ENCODE peak calls at places on chromosomes 12 and 14, in seven cellular contexts. U, Y, V, F, K, Q and N are unnamed samples.

GRCh38 chr12:130493951-130494350 is 156.3 kb downstream of the PIWIL1 start:
- DNase-seq in U (no peak), Y (no peak), V (no peak), K (no peak), Q (no peak), F (no peak), N (no peak)

GRCh38 chr14:45377201-45377600 is 124.2 kb upstream of the MIS18BP1 start:
- DNase-seq in Y (no peak), Q (no peak), U (no peak), V (no peak), K (no peak), F (no peak), N (no peak)

GRCh38 chr14:32192712-32193373 is 9.0 kb upstream of the RNU6-7 start:
- DNase-seq in Y (no peak), F (no peak), K (no peak), V (no peak), Q (no peak), U (no peak), N (no peak)

GRCh38 chr14:100147181-100147631 is 12.2 kb downstream of the DEGS2 start:
- DNase-seq in V (no peak), F (no peak), K (no peak), Y (no peak), U (no peak), Q (no peak), N (no peak)

GRCh38 chr12:21551811-21552469 is 25.8 kb downstream of the SPX start:
- DNase-seq in K (no peak), F (no peak), V (no peak), U (no peak), Q (no peak), Y (no peak), N (no peak)

GRCh38 chr12:114975974-114976310 is 292.0 kb upstream of the TBX3 start:
- DNase-seq in Y (no peak), U (no peak), Q (no peak), K (no peak), F (no peak), V (no peak), N (no peak)

GRCh38 chr14:56422703-56423213 is 156.8 kb upstream of the TMEM260 start:
- DNase-seq in Y (peak), V (peak), Q (peak), K (peak), F (peak), U (peak), N (peak)

GRCh38 chr12:107873223-107873622 is 98.7 kb downstream of the ASCL4 start:
- DNase-seq in F (no peak), Q (no peak), U (no peak), K (no peak), V (no peak), Y (no peak), N (no peak)

GRCh38 chr12:37541356-37541755 is 775.2 kb upstream of the ALG10B start:
- DNase-seq in F (no peak), Q (no peak), U (no peak), Y (no peak), K (no peak), V (no peak), N (no peak)

GRCh38 chr12:6570264-6570887 is 2.3 kb upstream of the NOP2 start:
- DNase-seq in F (peak), U (no peak), Y (no peak), V (no peak), K (peak), Q (no peak), N (peak)

GRCh38 chr12:6567824-6568617 is at the start of gene NOP2:
- DNase-seq in Q (peak), V (peak), F (peak), Y (peak), U (peak), K (peak), N (peak)

GRCh38 chr12:6567112-6567680 is 895 bp downstream of the NOP2 start:
- DNase-seq in U (no peak), K (no peak), Q (no peak), F (peak), V (no peak), Y (no peak), N (no peak)

GRCh38 chr12:6569786-6570185 is 1.7 kb upstream of the NOP2 start:
- DNase-seq in U (no peak), F (no peak), Q (no peak), K (no peak), Y (no peak), V (no peak), N (no peak)

DNA sequence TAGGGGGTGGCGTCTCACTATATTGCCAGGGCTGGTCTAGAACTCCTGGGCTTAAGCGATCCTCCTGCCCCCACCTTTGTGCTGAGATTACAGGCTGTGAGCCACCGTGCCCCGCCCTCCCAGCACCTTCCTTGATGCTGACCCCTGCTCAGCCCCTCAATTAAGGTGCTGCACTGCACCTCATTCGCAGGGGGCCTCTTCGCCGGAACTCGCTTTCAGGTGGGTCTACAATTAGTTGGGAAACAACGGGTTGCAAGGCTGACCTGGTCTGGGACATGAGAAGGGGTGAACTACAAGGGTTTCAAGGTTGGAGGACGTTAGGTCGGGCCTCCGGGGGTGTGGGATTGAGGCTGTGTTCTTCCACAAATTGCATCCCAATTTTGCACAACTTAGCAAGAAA is 1.2 kb upstream of the NOP2 start:
- DNase-seq in U (no peak), Q (no peak), K (no peak), F (peak), Y (no peak), V (no peak), N (no peak)
- TF ChIP-seq POLR2A in U (no peak), Q (no peak), K (no peak), F (no peak), Y (no peak), V (no peak), N (no peak)

GRCh38 chr12:57516617-57517153 is 3.6 kb downstream of the DDIT3 start:
- DNase-seq in K (no peak), Y (no peak), V (no peak), F (no peak), Q (no peak), U (no peak), N (no peak)

GRCh38 chr12:57519758-57520007 is 631 bp downstream of the DDIT3 start:
- DNase-seq in V (no peak), Q (no peak), U (no peak), F (no peak), K (no peak), Y (no peak), N (peak)

GRCh38 chr12:57518920-57519757 is 1.2 kb downstream of the DDIT3 start:
- DNase-seq in U (peak), K (peak), Q (no peak), V (no peak), Y (peak), F (peak), N (peak)

GRCh38 chr12:57517187-57517586 is 3.1 kb downstream of the DDIT3 start:
- DNase-seq in K (no peak), V (no peak), U (peak), Q (no peak), F (no peak), Y (peak), N (no peak)

DNA sequence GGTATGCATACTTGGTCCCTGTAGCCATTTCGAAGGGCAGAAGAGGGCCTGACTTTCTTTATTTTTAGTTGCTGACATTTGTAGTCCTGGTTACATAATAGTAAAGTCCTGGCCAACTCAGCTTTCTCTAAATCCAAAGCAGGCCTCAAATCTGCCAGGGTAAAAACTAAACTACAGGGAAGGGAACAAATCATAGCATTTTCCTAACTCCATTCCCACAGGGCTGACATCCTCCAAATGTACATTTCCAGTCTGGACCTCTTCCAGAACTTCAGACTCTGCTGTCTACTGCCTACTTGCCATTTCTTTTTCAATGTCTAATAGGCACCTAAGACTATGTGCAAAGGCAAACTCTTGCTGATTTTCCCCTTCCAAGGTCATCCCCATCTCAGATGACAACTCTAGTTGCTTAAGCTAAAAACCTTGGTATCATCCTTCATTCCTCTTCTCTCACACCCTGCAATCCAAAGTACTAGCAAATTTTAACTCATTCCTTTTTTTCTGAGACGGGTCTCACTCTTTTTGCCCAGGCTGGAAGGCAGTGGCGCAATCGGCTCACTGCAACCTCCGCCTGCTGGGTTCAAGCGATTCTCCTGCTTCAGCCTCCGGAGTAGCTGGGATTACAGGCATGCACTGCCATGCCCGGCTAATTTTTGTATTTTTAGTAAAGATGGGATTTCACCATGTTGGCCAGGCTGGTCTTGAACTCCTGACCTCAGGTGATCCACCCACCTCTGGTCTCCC is 2.0 kb downstream of the DDIT3 start:
- DNase-seq in U (no peak), F (no peak), Q (no peak), V (no peak), Y (no peak), K (no peak), N (no peak)
- TF ChIP-seq POLR2A in U (no peak), F (no peak), Q (no peak), V (no peak), Y (no peak), K (no peak), N (no peak)

DNA sequence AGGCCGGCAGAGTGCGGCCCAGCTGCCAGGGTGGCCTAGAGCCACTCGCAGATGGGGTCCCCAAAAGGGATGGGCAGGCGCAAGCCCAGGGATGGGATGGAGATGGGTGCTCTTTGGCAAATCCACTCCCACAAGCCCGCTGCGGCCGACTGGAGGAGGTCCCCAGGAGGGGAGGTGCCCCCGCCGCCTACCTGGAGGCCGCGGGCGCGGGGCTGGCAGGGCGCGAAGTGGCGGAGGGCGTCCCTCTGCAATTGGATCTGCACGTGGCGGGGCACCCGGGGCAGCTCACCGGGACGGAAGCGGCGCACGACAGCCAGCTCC is 730 bp downstream of the PPP1R3E start:
- DNase-seq in U (no peak), F (no peak), Q (no peak), K (no peak), Y (no peak), V (no peak), N (no peak)
- TF ChIP-seq POLR2A in U (no peak), F (no peak), Q (peak), K (no peak), Y (peak), V (peak), N (peak)

GRCh38 chr12:93572712-93573551 is 457 bp downstream of the SOCS2 start:
- DNase-seq in Q (no peak), K (no peak), Y (peak), V (peak), F (peak), U (no peak), N (peak)

GRCh38 chr12:93570552-93571359 is 1.7 kb upstream of the SOCS2 start:
- DNase-seq in Q (peak), V (peak), F (peak), U (peak), Y (peak), K (peak), N (peak)

GRCh38 chr12:93571854-93572711 is at the start of gene SOCS2:
- DNase-seq in V (peak), F (no peak), Y (peak), U (peak), K (peak), Q (peak), N (peak)

GRCh38 chr12:93569656-93570551 is 2.6 kb upstream of the SOCS2 start:
- DNase-seq in Y (peak), U (peak), K (peak), V (peak), F (peak), Q (peak), N (peak)

GRCh38 chr12:93571360-93571853 is 1.1 kb upstream of the SOCS2 start:
- DNase-seq in U (peak), K (peak), V (peak), Y (peak), Q (peak), F (peak), N (peak)
- TF ChIP-seq POLR2A in U (no peak), K (no peak), V (no peak), Y (no peak), Q (no peak), F (no peak), N (no peak)

GRCh38 chr14:72721042-72721540 is 172.8 kb downstream of the DPF3 start:
- DNase-seq in V (no peak), Y (no peak), F (no peak), U (no peak), K (no peak), Q (no peak), N (no peak)
- TF ChIP-seq POLR2A in V (no peak), Y (no peak), F (no peak), U (no peak), K (no peak), Q (no peak), N (no peak)

DNA sequence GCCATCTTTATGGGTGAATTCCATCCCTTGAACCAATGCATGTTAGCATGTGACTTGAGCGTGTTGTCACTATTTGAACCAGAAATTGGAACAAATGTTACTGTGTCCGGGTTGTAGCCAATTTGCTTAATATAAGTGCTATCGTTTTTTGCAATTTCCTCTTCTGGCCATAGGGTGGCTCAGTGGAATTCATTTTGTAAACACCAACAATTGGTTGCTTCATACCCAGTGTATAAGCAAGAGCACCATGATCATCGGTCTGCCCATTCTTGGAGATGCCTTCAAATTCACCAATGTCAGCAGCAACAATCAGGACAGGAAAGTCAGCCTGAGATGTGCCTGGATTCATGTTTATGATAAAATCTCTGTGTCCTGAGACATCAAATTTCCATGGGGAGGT is 5.0 kb upstream of the NEDD1 start:
- DNase-seq in Y (no peak), U (no peak), V (no peak), F (no peak), K (no peak), Q (no peak), N (peak)
- TF ChIP-seq POLR2A in Y (no peak), U (no peak), V (no peak), F (no peak), K (no peak), Q (no peak), N (no peak)

DNA sequence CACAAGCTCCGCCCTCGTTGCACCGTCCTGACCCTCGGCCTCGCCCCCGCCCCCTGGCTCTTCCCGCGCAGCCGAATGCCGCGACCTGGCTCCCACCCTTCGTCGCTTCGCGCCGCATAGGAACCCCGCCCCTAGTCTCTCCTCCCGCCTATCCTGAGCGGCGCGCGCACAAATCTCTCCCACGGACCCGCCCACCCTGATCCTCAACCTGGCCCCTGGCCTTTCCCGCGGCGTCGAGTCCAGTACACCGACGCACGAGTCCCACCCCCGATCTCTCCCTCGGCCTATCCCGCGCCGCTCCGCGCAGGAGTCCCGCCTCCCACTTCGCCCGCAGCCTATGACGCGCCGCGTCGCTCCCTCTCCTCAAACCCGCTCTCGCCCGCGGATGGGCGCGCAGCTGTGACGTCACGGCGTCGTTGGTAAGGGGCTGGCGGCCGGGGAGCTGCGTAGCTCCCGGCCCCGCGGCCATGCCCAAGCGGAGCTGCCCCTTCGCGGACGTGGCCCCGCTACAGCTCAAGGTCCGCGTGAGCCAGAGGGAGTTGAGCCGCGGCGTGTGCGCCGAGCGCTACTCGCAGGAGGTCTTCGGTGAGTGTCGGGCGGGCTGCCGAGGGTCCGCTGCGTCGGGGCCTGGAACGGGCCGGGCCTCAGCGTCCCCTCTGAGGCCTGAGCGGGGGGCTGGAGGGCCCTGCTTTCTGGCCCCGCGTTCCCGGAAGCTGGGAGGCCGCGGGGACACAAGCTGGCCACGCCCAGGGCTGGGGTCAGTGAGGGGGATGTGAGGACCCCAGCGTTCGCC is at the start of gene SIVA1:
- DNase-seq in Y (peak), Q (peak), K (peak), F (peak), U (peak), V (peak), N (peak)
- TF ChIP-seq POLR2A in Y (peak), Q (peak), K (no peak), F (peak), U (peak), V (peak), N (peak)

GRCh38 chr12:41277019-41277770 is 89.1 kb downstream of the PDZRN4 start:
- DNase-seq in K (no peak), Y (peak), V (no peak), Q (no peak), F (peak), U (no peak), N (peak)

GRCh38 chr12:41269056-41269455 is 80.9 kb downstream of the PDZRN4 start:
- DNase-seq in K (no peak), Q (no peak), V (no peak), U (no peak), F (no peak), Y (no peak), N (no peak)

DNA sequence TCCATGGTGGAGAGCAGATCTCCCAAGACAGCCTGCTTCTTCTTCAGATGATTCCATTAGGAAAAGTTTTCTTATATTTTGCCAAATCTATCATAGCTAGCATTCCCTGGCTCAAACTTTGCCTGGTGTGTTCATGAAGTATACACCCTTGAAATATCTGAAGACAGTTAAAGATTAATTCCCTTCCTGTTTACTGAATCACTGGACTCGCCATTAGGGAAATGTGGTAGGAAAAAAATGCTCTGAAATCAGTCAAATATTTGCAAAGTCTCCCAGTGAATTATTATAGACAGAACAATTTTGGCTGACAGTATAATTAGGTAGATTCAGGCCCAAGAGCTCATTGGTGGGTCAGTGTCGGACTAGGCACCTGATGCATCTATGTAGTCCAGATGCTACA is 86.5 kb downstream of the PDZRN4 start:
- DNase-seq in Y (no peak), K (no peak), F (no peak), V (no peak), Q (no peak), U (no peak), N (no peak)
- TF ChIP-seq POLR2A in Y (no peak), K (no peak), F (no peak), V (no peak), Q (no peak), U (no peak), N (no peak)

GRCh38 chr12:124518051-124518932 is 49.1 kb downstream of the NCOR2 start:
- DNase-seq in U (peak), Q (peak), Y (peak), K (peak), F (peak), V (peak), N (peak)
- TF ChIP-seq POLR2A in U (no peak), Q (no peak), Y (no peak), K (no peak), F (no peak), V (peak), N (no peak)